ENCODE peak calls at places on chromosomes 13 and 19, in six cellular contexts. C, O, X, I, V and N are unnamed samples.

GRCh38 chr19:55312621-55313117 is 12.5 kb downstream of the TMEM150B start:
- DNase-seq in O (no peak), C (no peak), V (no peak), X (no peak), I (no peak), N (peak)

GRCh38 chr19:28606269-28607032 is 606.5 kb downstream of the UQCRFS1 start:
- DNase-seq in I (no peak), O (no peak), X (no peak), C (no peak), V (no peak), N (no peak)

GRCh38 chr19:7395793-7396192 is 47.1 kb downstream of the ARHGEF18 start:
- DNase-seq in O (no peak), X (no peak), I (no peak), C (no peak), V (no peak), N (no peak)

GRCh38 chr13:95481051-95481775 is 71.3 kb upstream of the CLDN10 start:
- DNase-seq in X (no peak), I (peak), O (no peak), C (no peak), V (no peak), N (no peak)

GRCh38 chr13:76019421-76020044 is 383.4 kb downstream of the LMO7 start:
- DNase-seq in C (no peak), O (no peak), V (no peak), I (no peak), X (peak), N (peak)

GRCh38 chr13:68056816-68057710 is 826.9 kb upstream of the PCDH9 start:
- DNase-seq in V (no peak), C (no peak), X (no peak), I (peak), O (no peak), N (no peak)

GRCh38 chr13:101424381-101425155 is 8.3 kb upstream of the NALCN start:
- DNase-seq in I (peak), X (no peak), O (no peak), C (no peak), V (no peak), N (no peak)

GRCh38 chr13:36616706-36617105 is 57.1 kb upstream of the SERTM1 start:
- DNase-seq in O (no peak), V (no peak), C (no peak), I (no peak), X (no peak), N (no peak)

GRCh38 chr13:71015021-71015420 is 852.0 kb downstream of the DACH1 start:
- DNase-seq in V (no peak), I (no peak), C (no peak), X (no peak), O (no peak), N (no peak)

GRCh38 chr13:97757807-97758206 is 195.7 kb upstream of the IPO5 start:
- DNase-seq in I (no peak), V (no peak), X (no peak), C (no peak), O (no peak), N (no peak)

GRCh38 chr19:30593975-30594925 is 222.1 kb downstream of the ZNF536 start:
- DNase-seq in O (no peak), C (no peak), V (no peak), I (no peak), X (no peak), N (no peak)

GRCh38 chr13:73228546-73228945 is 169.7 kb downstream of the KLF5 start:
- DNase-seq in X (no peak), C (no peak), O (no peak), I (peak), V (no peak), N (no peak)

GRCh38 chr19:44803442-44804428 is 5.2 kb upstream of the BCAM start:
- DNase-seq in V (no peak), C (no peak), X (no peak), O (no peak), I (no peak), N (peak)

GRCh38 chr19:43476606-43477005 is 11.2 kb upstream of the LYPD3 start:
- DNase-seq in O (peak), C (peak), X (no peak), V (no peak), I (peak), N (no peak)

GRCh38 chr13:99380402-99380801 is 73.2 kb upstream of the GPR183 start:
- DNase-seq in I (no peak), C (no peak), O (no peak), V (no peak), X (no peak), N (no peak)

GRCh38 chr19:3803986-3804385 is 17.8 kb upstream of the MATK start:
- DNase-seq in C (no peak), V (no peak), O (no peak), X (no peak), I (no peak), N (no peak)

GRCh38 chr19:57212109-57212508 is 18.7 kb upstream of the AURKC start:
- DNase-seq in O (no peak), X (no peak), V (no peak), C (no peak), I (no peak), N (no peak)

GRCh38 chr19:57633832-57634131 is 814 bp downstream of the ZNF211 start:
- DNase-seq in X (no peak), O (no peak), V (no peak), C (no peak), I (no peak), N (no peak)

GRCh38 chr19:49361438-49362047 is 673 bp downstream of the TEAD2 start:
- DNase-seq in I (peak), C (peak), X (peak), O (no peak), V (peak), N (peak)

GRCh38 chr13:51180853-51181511 is 41.2 kb upstream of the FAM124A start:
- DNase-seq in O (no peak), C (no peak), X (no peak), I (no peak), V (no peak), N (no peak)

GRCh38 chr13:26442541-26442940 is 114.9 kb upstream of the WASF3 start:
- DNase-seq in O (peak), I (peak), V (no peak), C (peak), X (no peak), N (no peak)

GRCh38 chr13:46728777-46729176 is 68.2 kb downstream of the ESD start:
- DNase-seq in V (no peak), O (no peak), X (peak), I (peak), C (no peak), N (peak)